ENCODE peak calls at places on chromosomes 16 and 17, in eight cellular contexts. L is stimulated activated CD4-positive, alpha-beta T cell treated with anti-CD3 and anti-CD28 coated beads, Interleukin-4, amount 100 ng/mL, for 48 hours; Q is HCT116; H is GM19239; I is cardiac septum; S is NCI-H2029; U is M059J; R is ovary. W is an unnamed sample.

GRCh38 chr16:50266337-50267091 is at the start of gene ADCY7:
- DNase-seq in L (peak; percentile 81), Q (peak; percentile 26), H (peak; percentile 73), I (peak; percentile 88), S (no peak), U (peak; percentile 49), R (peak; percentile 78), W (no peak)

GRCh38 chr17:81834831-81835267 is at the start of gene PPP1R27:
- DNase-seq in L (no peak), Q (no peak), H (no peak), I (no peak), S (no peak), U (no peak), R (no peak), W (no peak)

GRCh38 chr17:37088459-37088858 is 139.7 kb downstream of the AATF start:
- DNase-seq in L (no peak), Q (no peak), H (no peak), I (no peak), S (no peak), U (no peak), R (no peak), W (peak; percentile 96)

GRCh38 chr17:34066528-34066927 is 188.6 kb upstream of the CCL2 start:
- DNase-seq in L (no peak), Q (no peak), H (no peak), I (no peak), S (no peak), U (no peak), R (no peak), W (no peak)

GRCh38 chr17:1413281-1413791 is 13.3 kb upstream of the YWHAE start:
- DNase-seq in L (no peak), Q (no peak), H (no peak), I (peak; percentile 85), S (peak; percentile 57), U (peak; percentile 95), R (no peak), W (no peak)

GRCh38 chr17:75270218-75270965 is 639 bp downstream of the MIF4GD start:
- DNase-seq in L (peak; percentile 56), Q (peak; percentile 69), H (peak; percentile 65), I (peak; percentile 86), S (peak; percentile 29), U (peak; percentile 71), R (peak; percentile 76), W (peak; percentile 27)

GRCh38 chr16:23384878-23385277 is 68.1 kb downstream of the COG7 start:
- DNase-seq in L (no peak), Q (no peak), H (no peak), I (no peak), S (no peak), U (no peak), R (no peak), W (peak; percentile 21)

GRCh38 chr16:52002021-52002420 is 544.9 kb downstream of the TOX3 start:
- DNase-seq in L (no peak), Q (no peak), H (no peak), I (no peak), S (no peak), U (no peak), R (no peak), W (no peak)

GRCh38 chr17:46770818-46771600 is 47.5 kb downstream of the WNT3 start:
- DNase-seq in L (no peak), Q (no peak), H (peak; percentile 46), I (no peak), S (no peak), U (peak; percentile 69), R (peak; percentile 55), W (peak; percentile 20)